ENCODE peak calls at places on chromosomes 6 and 20, in eight cellular contexts. Z is BE2C; Q is tibial nerve; A is HCT116; H is Peyer's patch; S is esophagus muscularis mucosa; B is effector memory CD4-positive, alpha-beta T cell; T is AG10803. G is an unnamed sample.

GRCh38 chr6:46044876-46045617 is 29.4 kb upstream of the CLIC5 start:
- DNase-seq in Q (peak), S (peak), H (no peak), B (no peak), A (peak), Z (no peak), T (peak), G (peak)

GRCh38 chr6:4210619-4211419 is 75.4 kb upstream of the ECI2 start:
- DNase-seq in S (peak), H (peak), Z (peak), A (peak), Q (peak), T (peak), B (no peak), G (no peak)

GRCh38 chr20:1943267-1944002 is 48.2 kb downstream of the SIRPA start:
- DNase-seq in Q (peak), T (peak), B (no peak), S (no peak), H (no peak), Z (no peak), A (no peak), G (no peak)

GRCh38 chr20:17749979-17750721 is 50.4 kb downstream of the BANF2 start:
- DNase-seq in H (no peak), A (no peak), Z (no peak), S (no peak), Q (no peak), B (no peak), T (no peak), G (no peak)

GRCh38 chr6:52333840-52334200 is 28.1 kb upstream of the PAQR8 start:
- DNase-seq in H (no peak), T (no peak), Q (no peak), A (no peak), Z (no peak), S (no peak), B (no peak), G (no peak)

GRCh38 chr20:48891235-48892048 is 30.1 kb upstream of the ARFGEF2 start:
- DNase-seq in T (no peak), Q (no peak), S (no peak), H (no peak), B (no peak), Z (no peak), A (no peak), G (no peak)

GRCh38 chr6:126094411-126094810 is 108.1 kb downstream of the TRMT11 start:
- DNase-seq in Q (no peak), S (peak), B (no peak), H (no peak), A (no peak), Z (no peak), T (no peak), G (no peak)

GRCh38 chr6:17842014-17842776 is 135.5 kb upstream of the NUP153 start:
- DNase-seq in T (peak), Q (no peak), S (no peak), B (no peak), H (no peak), A (no peak), Z (no peak), G (no peak)

GRCh38 chr6:166862287-166862977 is 93.9 kb downstream of the RNASET2 start:
- DNase-seq in Z (peak), S (peak), B (no peak), Q (no peak), H (peak), A (no peak), T (no peak), G (no peak)

GRCh38 chr20:9617062-9617461 is 102.7 kb downstream of the LAMP5 start:
- DNase-seq in A (peak), H (peak), Z (peak), T (peak), Q (no peak), B (no peak), S (no peak), G (no peak)

GRCh38 chr20:59583428-59584277 is 20.7 kb upstream of the PHACTR3 start:
- DNase-seq in T (peak), S (no peak), A (no peak), H (no peak), B (no peak), Q (peak), Z (no peak), G (no peak)

GRCh38 chr6:106510090-106510970 is 119.0 kb downstream of the RTN4IP1 start:
- DNase-seq in S (no peak), H (peak), B (peak), Z (no peak), A (no peak), T (no peak), Q (no peak), G (no peak)

GRCh38 chr20:54093423-54094267 is 23.3 kb upstream of the BCAS1 start:
- DNase-seq in S (no peak), A (no peak), T (no peak), B (no peak), Z (no peak), H (no peak), Q (no peak), G (no peak)

GRCh38 chr6:42993445-42993844 is 9.1 kb downstream of the PPP2R5D start:
- DNase-seq in T (peak), B (no peak), Q (no peak), H (no peak), Z (no peak), A (no peak), S (no peak), G (no peak)
- H3K4me3 ChIP-seq in T (no peak), B (no peak), Q (no peak), H (no peak), Z (no peak), A (no peak), S (no peak), G (no peak)

GRCh38 chr6:1610497-1611321 is 994 bp downstream of the FOXC1 start:
- DNase-seq in A (no peak), Z (peak), H (no peak), S (no peak), T (peak), Q (peak), B (no peak), G (no peak)

GRCh38 chr6:1611322-1611571 is 1.5 kb downstream of the FOXC1 start:
- DNase-seq in T (peak), S (no peak), H (no peak), A (no peak), B (no peak), Q (no peak), Z (peak), G (no peak)

GRCh38 chr6:1612902-1613301 is 3.2 kb downstream of the FOXC1 start:
- DNase-seq in A (no peak), S (no peak), Z (no peak), H (no peak), Q (peak), T (peak), B (no peak), G (no peak)

GRCh38 chr6:1612386-1612893 is 2.7 kb downstream of the FOXC1 start:
- DNase-seq in B (no peak), Q (no peak), H (no peak), Z (no peak), A (no peak), S (no peak), T (no peak), G (no peak)

DNA sequence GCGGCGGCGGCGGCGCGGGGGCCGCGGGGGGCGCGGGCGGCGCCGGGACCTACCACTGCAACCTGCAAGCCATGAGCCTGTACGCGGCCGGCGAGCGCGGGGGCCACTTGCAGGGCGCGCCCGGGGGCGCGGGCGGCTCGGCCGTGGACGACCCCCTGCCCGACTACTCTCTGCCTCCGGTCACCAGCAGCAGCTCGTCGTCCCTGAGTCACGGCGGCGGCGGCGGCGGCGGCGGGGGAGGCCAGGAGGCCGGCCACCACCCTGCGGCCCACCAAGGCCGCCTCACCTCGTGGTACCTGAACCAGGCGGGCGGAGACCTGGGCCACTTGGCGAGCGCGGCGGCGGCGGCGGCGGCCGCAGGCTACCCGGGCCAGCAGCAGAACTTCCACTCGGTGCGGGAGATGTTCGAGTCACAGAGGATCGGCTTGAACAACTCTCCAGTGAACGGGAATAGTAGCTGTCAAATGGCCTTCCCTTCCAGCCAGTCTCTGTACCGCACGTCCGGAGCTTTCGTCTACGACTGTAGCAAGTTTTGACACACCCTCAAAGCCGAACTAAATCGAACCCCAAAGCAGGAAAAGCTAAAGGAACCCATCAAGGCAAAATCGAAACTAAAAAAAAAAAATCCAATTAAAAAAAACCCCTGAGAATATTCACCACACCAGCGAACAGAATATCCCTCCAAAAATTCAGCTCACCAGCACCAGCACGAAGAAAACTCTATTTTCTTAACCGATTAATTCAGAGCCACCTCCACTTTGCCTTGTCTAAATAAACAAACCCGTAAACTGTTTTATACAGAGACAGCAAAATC is 2.1 kb downstream of the FOXC1 start:
- DNase-seq in B (no peak), Q (peak), H (no peak), A (no peak), T (peak), Z (peak), S (no peak), G (no peak)
- H3K4me3 ChIP-seq in B (peak), Q (peak), H (peak), A (peak), T (peak), Z (peak), S (peak), G (peak)

DNA sequence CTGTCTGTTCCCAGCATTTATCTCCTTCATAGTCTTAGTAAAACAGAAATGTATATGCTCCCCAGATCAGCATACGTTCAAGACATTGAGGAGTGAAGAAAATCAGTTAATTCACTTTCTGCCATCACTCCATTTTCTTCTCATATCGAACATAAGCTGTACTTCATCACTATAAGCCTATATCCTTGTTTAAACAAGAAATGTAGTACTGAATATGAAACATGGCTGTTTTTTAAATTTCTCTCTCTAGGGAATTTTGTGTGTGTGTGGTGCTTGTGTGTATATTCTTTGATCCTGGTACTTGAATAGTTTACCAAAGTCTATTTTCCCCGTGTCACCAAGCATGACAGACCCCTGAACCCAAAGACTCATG is 107.1 kb downstream of the HFE start:
- DNase-seq in B (no peak), Q (no peak), S (no peak), H (no peak), T (no peak), A (no peak), Z (no peak), G (no peak)
- H3K4me3 ChIP-seq in B (no peak), Q (no peak), S (no peak), H (no peak), T (peak), A (no peak), Z (peak), G (peak)

DNA sequence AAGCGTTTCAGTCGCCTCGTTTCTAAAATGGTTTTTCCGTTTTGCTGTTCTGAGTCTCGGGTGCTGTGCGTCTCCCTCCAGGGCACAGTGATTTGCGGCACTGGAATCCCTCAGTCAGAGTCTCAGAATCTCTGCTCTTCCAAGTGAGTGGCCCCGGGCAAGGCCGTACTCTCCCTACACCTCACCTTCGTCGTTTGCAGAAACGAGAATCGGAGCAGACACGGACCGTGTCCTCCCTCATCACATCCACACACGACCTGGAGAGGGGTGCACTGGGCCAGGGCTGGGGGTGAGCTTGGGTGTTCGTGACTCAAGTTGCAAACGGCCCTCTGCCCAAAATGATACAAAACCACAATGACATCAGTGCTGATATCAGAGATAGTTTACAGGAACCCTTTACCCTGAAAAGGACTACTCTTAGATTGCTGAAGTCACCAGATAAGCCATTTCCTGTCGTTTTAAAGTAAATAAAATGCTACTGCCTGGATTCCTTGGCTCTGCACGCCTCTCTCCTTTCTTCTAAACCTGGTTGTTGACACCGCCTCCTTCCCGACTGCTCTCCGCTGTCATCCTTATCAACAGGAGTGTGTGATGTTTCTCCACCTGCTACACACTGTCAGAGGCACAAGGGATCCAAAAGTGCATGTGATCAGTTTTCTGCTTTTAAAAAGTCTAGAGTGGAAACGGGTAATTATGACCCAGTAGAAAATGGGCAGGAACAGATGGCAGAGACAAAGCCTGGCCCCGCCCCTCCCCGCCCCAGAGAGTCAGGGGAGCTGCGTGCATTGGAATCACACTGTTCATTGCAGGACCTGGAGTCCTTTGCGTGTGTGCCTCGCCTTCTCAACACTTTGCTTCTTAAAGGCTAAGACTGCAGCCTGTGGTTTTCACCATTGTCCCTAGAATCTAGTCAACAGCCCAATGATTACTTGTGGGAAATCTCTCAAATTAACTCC is 38.5 kb downstream of the KIF25 start:
- DNase-seq in S (no peak), B (no peak), A (no peak), Q (no peak), H (no peak), T (peak), Z (no peak), G (no peak)
- H3K4me3 ChIP-seq in S (peak), B (peak), A (peak), Q (peak), H (peak), T (peak), Z (peak), G (peak)

DNA sequence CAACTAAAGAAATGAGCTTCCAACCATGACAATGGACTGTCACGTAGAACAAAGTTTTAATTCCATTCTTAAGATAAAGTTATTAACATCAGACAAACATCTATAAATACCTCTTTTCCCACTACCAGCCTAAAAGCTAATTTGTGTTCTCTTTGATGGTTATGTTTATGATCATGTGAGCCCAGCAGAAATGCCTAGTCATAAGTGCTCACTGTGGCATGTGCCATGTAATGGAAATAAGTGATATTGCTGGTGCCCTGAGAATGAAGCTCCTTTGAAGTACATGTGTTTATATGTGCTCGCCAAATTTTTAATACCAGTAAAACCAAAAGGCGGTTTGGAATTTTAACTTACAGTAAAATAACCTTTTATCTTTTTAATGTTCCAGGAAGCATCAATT is 205.8 kb downstream of the ISM1 start:
- DNase-seq in T (peak), S (no peak), Q (no peak), A (no peak), B (no peak), Z (no peak), H (no peak), G (no peak)
- H3K4me3 ChIP-seq in T (no peak), S (no peak), Q (no peak), A (no peak), B (no peak), Z (no peak), H (no peak), G (no peak)

GRCh38 chr20:38093641-38094077 is 60.1 kb downstream of the RPRD1B start:
- DNase-seq in Q (no peak), T (no peak), B (no peak), Z (no peak), S (peak), A (no peak), H (no peak), G (no peak)
- H3K4me3 ChIP-seq in Q (no peak), T (no peak), B (no peak), Z (no peak), S (no peak), A (no peak), H (no peak), G (no peak)

DNA sequence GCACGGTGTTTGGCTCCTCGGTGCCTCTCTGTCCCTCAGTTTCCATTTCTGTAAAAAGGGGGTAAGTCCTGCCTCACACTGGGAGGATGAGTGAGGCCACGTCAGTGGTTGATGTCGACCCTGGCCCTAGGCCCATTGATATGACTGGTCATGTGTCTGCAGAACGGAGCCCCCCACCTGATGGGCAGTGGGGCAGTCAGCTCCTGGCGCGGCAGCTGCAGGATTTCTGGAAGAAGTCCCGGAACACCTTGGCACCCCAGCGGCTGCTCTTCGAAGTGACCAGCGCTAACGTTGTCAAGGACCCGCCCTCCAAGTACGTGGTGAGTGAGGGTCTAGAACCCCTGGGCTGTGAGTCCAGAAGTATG is 1.2 kb downstream of the SNX21 start:
- DNase-seq in H (no peak), S (no peak), B (no peak), Z (no peak), T (no peak), A (no peak), Q (no peak), G (no peak)
- H3K4me3 ChIP-seq in H (peak), S (peak), B (no peak), Z (no peak), T (peak), A (peak), Q (peak), G (peak)

DNA sequence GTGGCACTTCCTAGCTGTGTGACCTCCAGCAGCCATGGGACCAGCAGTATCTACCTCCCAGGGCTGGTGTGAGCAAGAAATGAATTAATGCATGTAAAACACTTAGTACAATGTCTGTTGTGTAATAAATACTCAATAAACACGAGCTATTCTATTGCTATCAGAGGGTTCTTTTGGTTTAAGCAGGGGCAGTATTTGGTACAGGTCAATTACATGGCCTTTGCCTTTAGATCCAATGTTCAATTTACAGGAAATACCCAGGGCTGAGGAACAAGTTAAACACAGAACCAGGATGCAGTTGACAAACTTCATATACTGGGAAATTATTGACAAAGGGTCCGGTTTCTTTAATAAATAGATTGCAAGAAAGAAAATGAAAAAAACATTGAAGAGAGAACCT is 2.9 kb downstream of the TGM2 start:
- DNase-seq in S (no peak), A (no peak), T (no peak), B (no peak), Q (no peak), Z (no peak), H (no peak), G (no peak)
- H3K4me3 ChIP-seq in S (no peak), A (no peak), T (no peak), B (no peak), Q (no peak), Z (no peak), H (no peak), G (no peak)